ENCODE peak calls at places on chromosomes 1 and 21, in eight cellular contexts. Q is stomach, V is right atrium auricular region, L is GM23338, B is left ventricle myocardium inferior, N is heart right ventricle, H is substantia nigra, G is upper lobe of right lung. T is an unnamed sample.

GRCh38 chr1:155012052-155012546 is 9.5 kb downstream of the ZBTB7B start:
- DNase-seq in N (peak), V (peak), H (peak), B (peak), Q (peak), G (peak), L (peak), T (peak)

GRCh38 chr1:155241069-155241679 is 14.1 kb downstream of the ENTREP3 start:
- DNase-seq in N (no peak), H (peak), V (peak), Q (peak), G (no peak), B (peak), L (peak), T (peak)

GRCh38 chr1:200260587-200261335 is 149.1 kb downstream of the ZNF281 start:
- DNase-seq in G (no peak), B (no peak), Q (no peak), V (no peak), L (no peak), H (no peak), N (no peak), T (no peak)

GRCh38 chr21:36291509-36291908 is 28.5 kb upstream of the MORC3 start:
- DNase-seq in V (no peak), N (no peak), G (no peak), Q (no peak), L (no peak), H (no peak), B (no peak), T (no peak)

GRCh38 chr1:167663002-167663772 is 33.2 kb downstream of the RCSD1 start:
- DNase-seq in B (peak), L (no peak), Q (no peak), H (no peak), N (peak), V (no peak), G (no peak), T (no peak)

GRCh38 chr1:166740668-166741276 is 98.5 kb upstream of the POGK start:
- DNase-seq in G (no peak), N (no peak), L (peak), V (no peak), H (no peak), B (no peak), Q (no peak), T (no peak)

GRCh38 chr1:19974822-19975416 is 4.5 kb downstream of the PLA2G2A start:
- DNase-seq in V (peak), N (peak), B (peak), Q (peak), L (peak), G (no peak), H (peak), T (peak)

GRCh38 chr1:92538413-92539061 is 51.8 kb upstream of the GFI1 start:
- DNase-seq in G (no peak), V (no peak), L (no peak), Q (no peak), B (no peak), N (no peak), H (no peak), T (no peak)

GRCh38 chr1:78779831-78780230 is 130.2 kb downstream of the IFI44 start:
- DNase-seq in N (no peak), B (no peak), Q (no peak), G (no peak), L (no peak), V (no peak), H (no peak), T (no peak)

GRCh38 chr1:228487336-228488106 is at the start of gene RNF187:
- DNase-seq in G (peak), L (no peak), Q (peak), B (peak), V (peak), H (peak), N (peak), T (no peak)

GRCh38 chr1:197234581-197234980 is 33.5 kb upstream of the CRB1 start:
- DNase-seq in V (no peak), H (no peak), G (no peak), N (no peak), Q (no peak), B (no peak), L (no peak), T (no peak)

GRCh38 chr1:235624751-235625192 is 24.8 kb downstream of the GNG4 start:
- DNase-seq in L (no peak), N (no peak), V (no peak), B (no peak), Q (no peak), G (no peak), H (no peak), T (no peak)

GRCh38 chr1:1136547-1137230 is 20.8 kb upstream of the C1orf159 start:
- DNase-seq in L (peak), Q (peak), H (no peak), G (peak), B (no peak), N (no peak), V (no peak), T (no peak)

GRCh38 chr1:218476385-218476784 is 131.2 kb downstream of the TGFB2 start:
- DNase-seq in L (no peak), N (no peak), Q (no peak), G (no peak), B (no peak), V (no peak), H (no peak), T (no peak)

GRCh38 chr1:201095581-201096531 is 16.4 kb downstream of the CACNA1S start:
- DNase-seq in B (no peak), L (no peak), N (no peak), V (no peak), Q (no peak), H (peak), G (no peak), T (peak)

GRCh38 chr1:33057095-33057494 is 20.4 kb upstream of the AK2 start:
- DNase-seq in N (no peak), G (no peak), V (no peak), Q (no peak), L (no peak), H (no peak), B (no peak), T (no peak)

GRCh38 chr1:41482001-41482765 is 2.3 kb downstream of the EDN2 start:
- DNase-seq in V (no peak), G (peak), L (no peak), N (peak), B (no peak), H (peak), Q (peak), T (no peak)
- H3K27ac ChIP-seq in V (peak), G (no peak), L (no peak), N (peak), B (peak), H (no peak), Q (no peak), T (no peak)

GRCh38 chr1:60935599-60935990 is 146.8 kb upstream of the NFIA start:
- DNase-seq in Q (no peak), V (no peak), B (no peak), H (no peak), G (no peak), N (no peak), L (no peak), T (no peak)
- H3K27ac ChIP-seq in Q (no peak), V (no peak), B (no peak), H (no peak), G (no peak), N (no peak), L (no peak), T (no peak)

GRCh38 chr1:225819346-225820192 is 9.6 kb downstream of the EPHX1 start:
- DNase-seq in L (no peak), Q (no peak), V (no peak), B (no peak), G (no peak), N (no peak), H (no peak), T (no peak)
- H3K27ac ChIP-seq in L (no peak), Q (no peak), V (peak), B (peak), G (peak), N (peak), H (no peak), T (peak)

GRCh38 chr1:24101796-24102580 is 9.9 kb downstream of the MYOM3 start:
- DNase-seq in N (no peak), Q (no peak), B (no peak), L (no peak), V (no peak), G (no peak), H (no peak), T (no peak)
- H3K27ac ChIP-seq in N (peak), Q (no peak), B (peak), L (no peak), V (peak), G (no peak), H (no peak), T (no peak)

GRCh38 chr1:7493711-7494110 is 277.4 kb upstream of the VAMP3 start:
- DNase-seq in B (no peak), N (no peak), H (no peak), V (no peak), L (no peak), G (no peak), Q (no peak), T (peak)
- H3K27ac ChIP-seq in B (no peak), N (no peak), H (no peak), V (no peak), L (no peak), G (no peak), Q (no peak), T (no peak)

GRCh38 chr1:156475568-156476500 is 24.7 kb downstream of the MEF2D start:
- DNase-seq in G (peak), H (peak), B (peak), N (peak), V (peak), Q (peak), L (no peak), T (peak)
- H3K27ac ChIP-seq in G (peak), H (peak), B (peak), N (peak), V (peak), Q (peak), L (peak), T (peak)

GRCh38 chr1:11594222-11594621 is 60.0 kb downstream of the FBXO2 start:
- DNase-seq in G (no peak), Q (no peak), L (peak), V (no peak), H (no peak), N (no peak), B (no peak), T (no peak)

GRCh38 chr1:11596295-11596694 is 57.9 kb downstream of the FBXO2 start:
- DNase-seq in B (no peak), Q (no peak), G (no peak), H (no peak), V (no peak), N (no peak), L (no peak), T (no peak)

GRCh38 chr1:11594625-11595024 is 59.6 kb downstream of the FBXO2 start:
- DNase-seq in G (no peak), H (no peak), Q (no peak), L (no peak), V (no peak), B (no peak), N (no peak), T (no peak)

GRCh38 chr1:11592752-11593151 is 61.5 kb downstream of the FBXO2 start:
- DNase-seq in B (no peak), L (no peak), Q (no peak), V (no peak), G (no peak), N (no peak), H (no peak), T (no peak)

GRCh38 chr1:11595287-11595686 is 58.9 kb downstream of the FBXO2 start:
- DNase-seq in G (no peak), L (peak), N (no peak), V (no peak), Q (no peak), H (no peak), B (no peak), T (no peak)
- H3K27ac ChIP-seq in G (peak), L (peak), N (peak), V (peak), Q (no peak), H (no peak), B (peak), T (no peak)

GRCh38 chr1:207868252-207868768 is 42.6 kb downstream of the CD34 start:
- DNase-seq in N (peak), V (no peak), B (peak), G (peak), H (peak), L (peak), Q (peak), T (peak)

GRCh38 chr1:207868769-207869721 is 41.9 kb downstream of the CD34 start:
- DNase-seq in V (peak), B (peak), G (peak), H (peak), L (peak), Q (peak), N (peak), T (peak)

GRCh38 chr1:207870279-207871031 is 40.5 kb downstream of the CD34 start:
- DNase-seq in N (no peak), B (no peak), H (no peak), L (no peak), Q (no peak), V (no peak), G (no peak), T (no peak)

GRCh38 chr1:207871117-207871649 is 39.7 kb downstream of the CD34 start:
- DNase-seq in Q (no peak), G (no peak), V (no peak), N (no peak), L (no peak), B (no peak), H (no peak), T (no peak)

GRCh38 chr1:207869859-207870258 is 41.1 kb downstream of the CD34 start:
- DNase-seq in Q (no peak), N (no peak), L (no peak), H (no peak), G (no peak), V (no peak), B (no peak), T (no peak)
- H3K27ac ChIP-seq in Q (peak), N (peak), L (no peak), H (no peak), G (peak), V (peak), B (peak), T (peak)

DNA sequence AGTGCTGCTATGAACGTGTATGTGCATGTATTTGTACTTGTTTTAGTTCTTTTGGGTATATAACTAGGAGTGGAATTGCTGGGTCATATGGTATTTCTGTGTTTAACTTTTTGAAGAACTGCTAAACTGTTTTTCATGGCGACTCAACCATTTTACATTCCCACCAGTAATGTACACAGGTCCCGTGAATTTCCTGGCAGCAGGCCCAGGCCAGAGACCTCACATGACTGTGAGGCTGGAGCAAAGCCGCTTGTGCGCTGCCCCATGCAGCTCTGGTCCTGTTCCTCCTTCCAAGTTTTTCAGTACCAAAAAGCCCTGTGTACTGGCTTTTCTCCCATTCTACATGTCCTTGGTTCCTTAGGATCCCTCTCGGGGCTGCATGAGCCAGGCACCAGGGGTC is 29.6 kb downstream of the ACOT11 start:
- DNase-seq in G (peak), N (peak), V (peak), H (peak), B (peak), L (no peak), Q (peak), T (no peak)
- H3K27ac ChIP-seq in G (no peak), N (peak), V (peak), H (no peak), B (peak), L (no peak), Q (peak), T (peak)

GRCh38 chr21:37829447-37829846 is 86.8 kb downstream of the KCNJ6 start:
- DNase-seq in G (no peak), L (no peak), H (no peak), B (no peak), N (no peak), Q (peak), V (no peak), T (no peak)
- H3K27ac ChIP-seq in G (no peak), L (no peak), H (no peak), B (no peak), N (no peak), Q (no peak), V (no peak), T (no peak)